ENCODE peak calls at places on chromosomes 7 and 10, in five cellular contexts. M is NCI-H524 treated with DMSO at 0.1 percent for 48 hours; E is stimulated activated CD8-positive, alpha-beta memory T cell treated with anti-CD3 and anti-CD28 coated beads, Interleukin-15, amount 100 ng/mL, for 48 hours; O is effector memory CD8-positive, alpha-beta T cell; T is colonic mucosa. Y is an unnamed sample.

GRCh38 chr7:1223196-1224092 is 9.2 kb upstream of the UNCX start:
- DNase-seq in M (no peak), T (no peak), E (no peak), O (no peak), Y (peak)

GRCh38 chr10:125283191-125283590 is 122.8 kb upstream of the CTBP2 start:
- DNase-seq in O (no peak), M (no peak), T (peak), E (no peak), Y (peak)

GRCh38 chr7:83248000-83248399 is 85.3 kb upstream of the PCLO start:
- DNase-seq in M (no peak), E (no peak), T (no peak), O (no peak), Y (no peak)

GRCh38 chr10:21511931-21512330 is 13.6 kb downstream of the SKIDA1 start:
- DNase-seq in T (no peak), M (no peak), E (no peak), O (no peak), Y (no peak)

GRCh38 chr10:11017575-11018425 is at the start of gene CELF2:
- DNase-seq in O (peak), E (peak), T (peak), M (no peak), Y (peak)

GRCh38 chr10:125093199-125093841 is 67.0 kb downstream of the CTBP2 start:
- DNase-seq in M (no peak), O (no peak), T (peak), E (no peak), Y (no peak)

GRCh38 chr10:131792011-131792651 is 108.7 kb upstream of the PPP2R2D start:
- DNase-seq in O (no peak), M (no peak), T (no peak), E (no peak), Y (no peak)

GRCh38 chr7:18408461-18408860 is 87.1 kb upstream of the HDAC9 start:
- DNase-seq in O (no peak), T (no peak), E (no peak), M (no peak), Y (peak)

GRCh38 chr10:60446855-60447254 is 57.2 kb upstream of the ANK3 start:
- DNase-seq in E (no peak), T (no peak), M (no peak), O (no peak), Y (peak)

GRCh38 chr7:151807876-151808275 is 69.0 kb downstream of the PRKAG2 start:
- DNase-seq in O (no peak), E (no peak), T (no peak), M (no peak), Y (no peak)

GRCh38 chr7:5303061-5303460 is 20.3 kb downstream of the SLC29A4 start:
- DNase-seq in T (no peak), M (no peak), O (no peak), E (no peak), Y (no peak)

GRCh38 chr10:73648252-73648651 is 7.0 kb upstream of the MYOZ1 start:
- DNase-seq in M (no peak), O (no peak), T (no peak), E (no peak), Y (peak)

GRCh38 chr7:139230484-139230773 is 608 bp upstream of the UBN2 start:
- DNase-seq in M (no peak), O (no peak), E (no peak), T (no peak), Y (peak)

GRCh38 chr7:72249106-72249505 is 163.0 kb downstream of the CALN1 start:
- DNase-seq in O (no peak), M (no peak), E (no peak), T (no peak), Y (no peak)

GRCh38 chr7:35605760-35606159 is 89.2 kb downstream of the HERPUD2 start:
- DNase-seq in E (no peak), M (no peak), O (no peak), T (no peak), Y (no peak)

GRCh38 chr7:66376264-66376945 is 171.3 kb downstream of the TPST1 start:
- DNase-seq in E (no peak), M (no peak), T (no peak), O (no peak), Y (no peak)

GRCh38 chr10:15370741-15371701 is at the start of gene FAM171A1:
- DNase-seq in T (peak), O (peak), M (no peak), E (peak), Y (peak)

GRCh38 chr10:83469719-83470336 is 669.5 kb upstream of the GHITM start:
- DNase-seq in E (no peak), T (no peak), M (no peak), O (no peak), Y (no peak)

GRCh38 chr10:33306756-33307519 is 27.5 kb downstream of the NRP1 start:
- DNase-seq in T (no peak), E (no peak), O (no peak), M (no peak), Y (no peak)

GRCh38 chr10:34638405-34639054 is 176.6 kb downstream of the PARD3 start:
- DNase-seq in M (peak), O (peak), E (peak), T (peak), Y (peak)

GRCh38 chr10:5323446-5323845 is 41.3 kb upstream of the UCN3 start:
- DNase-seq in E (no peak), O (no peak), T (no peak), M (no peak), Y (no peak)

GRCh38 chr10:9158675-9159074 is 1104.2 kb downstream of the GATA3 start:
- DNase-seq in E (no peak), T (no peak), O (no peak), M (no peak), Y (no peak)

Y was measured in iPS-NIHi11.